ENCODE peak calls at places on chromosome 4, in six cellular contexts. One of them, this sample, is unnamed.

GRCh38 chr4:2820216-2820982 is 23.2 kb upstream of the ADD1 start:
- DNase-seq in H54: no peak
- DNase-seq in stimulated activated CD4-positive, alpha-beta T cell treated with anti-CD3 and anti-CD28 coated beads, Interleukin-12 subunit alpha, Interleukin-12 subunit beta, amount 100 ng/mL, for 4 hours: no peak
- DNase-seq in HuH-7.5: no peak
- DNase-seq in AG04449: no peak
- DNase-seq in T-helper 1 cell: no peak
- DNase-seq in this sample: no peak

GRCh38 chr4:10625130-10625529 is 59.4 kb downstream of the CLNK start:
- DNase-seq in stimulated activated CD4-positive, alpha-beta T cell treated with anti-CD3 and anti-CD28 coated beads, Interleukin-12 subunit alpha, Interleukin-12 subunit beta, amount 100 ng/mL, for 4 hours: no peak
- DNase-seq in H54: no peak
- DNase-seq in AG04449: no peak
- DNase-seq in HuH-7.5: peak; percentile 40
- DNase-seq in T-helper 1 cell: no peak
- DNase-seq in this sample: no peak

GRCh38 chr4:142567620-142568451 is 278.3 kb downstream of the INPP4B start:
- DNase-seq in AG04449: no peak
- DNase-seq in HuH-7.5: no peak
- DNase-seq in T-helper 1 cell: no peak
- DNase-seq in stimulated activated CD4-positive, alpha-beta T cell treated with anti-CD3 and anti-CD28 coated beads, Interleukin-12 subunit alpha, Interleukin-12 subunit beta, amount 100 ng/mL, for 4 hours: no peak
- DNase-seq in H54: no peak
- DNase-seq in this sample: no peak

GRCh38 chr4:123997736-123998449 is 601.3 kb downstream of the SPRY1 start:
- DNase-seq in HuH-7.5: no peak
- DNase-seq in AG04449: no peak
- DNase-seq in stimulated activated CD4-positive, alpha-beta T cell treated with anti-CD3 and anti-CD28 coated beads, Interleukin-12 subunit alpha, Interleukin-12 subunit beta, amount 100 ng/mL, for 4 hours: no peak
- DNase-seq in H54: no peak
- DNase-seq in T-helper 1 cell: no peak
- DNase-seq in this sample: no peak

GRCh38 chr4:13907255-13907751 is 279.8 kb upstream of the BOD1L1 start:
- DNase-seq in AG04449: peak; percentile 98
- DNase-seq in HuH-7.5: no peak
- DNase-seq in stimulated activated CD4-positive, alpha-beta T cell treated with anti-CD3 and anti-CD28 coated beads, Interleukin-12 subunit alpha, Interleukin-12 subunit beta, amount 100 ng/mL, for 4 hours: no peak
- DNase-seq in H54: peak; percentile 41
- DNase-seq in T-helper 1 cell: no peak
- DNase-seq in this sample: no peak

GRCh38 chr4:74335341-74336019 is 27.2 kb downstream of the EPGN start:
- DNase-seq in AG04449: no peak
- DNase-seq in stimulated activated CD4-positive, alpha-beta T cell treated with anti-CD3 and anti-CD28 coated beads, Interleukin-12 subunit alpha, Interleukin-12 subunit beta, amount 100 ng/mL, for 4 hours: no peak
- DNase-seq in H54: no peak
- DNase-seq in HuH-7.5: no peak
- DNase-seq in T-helper 1 cell: no peak
- DNase-seq in this sample: peak; percentile 56

GRCh38 chr4:26321326-26322276 is 787 bp downstream of the RBPJ start:
- DNase-seq in T-helper 1 cell: peak; percentile 7
- DNase-seq in HuH-7.5: peak; percentile 66
- DNase-seq in AG04449: no peak
- DNase-seq in stimulated activated CD4-positive, alpha-beta T cell treated with anti-CD3 and anti-CD28 coated beads, Interleukin-12 subunit alpha, Interleukin-12 subunit beta, amount 100 ng/mL, for 4 hours: peak; percentile 31
- DNase-seq in H54: no peak
- DNase-seq in this sample: peak; percentile 65

GRCh38 chr4:178823673-178824072 is 1381.4 kb upstream of the AGA start:
- DNase-seq in T-helper 1 cell: no peak
- DNase-seq in stimulated activated CD4-positive, alpha-beta T cell treated with anti-CD3 and anti-CD28 coated beads, Interleukin-12 subunit alpha, Interleukin-12 subunit beta, amount 100 ng/mL, for 4 hours: no peak
- DNase-seq in HuH-7.5: no peak
- DNase-seq in AG04449: no peak
- DNase-seq in H54: no peak
- DNase-seq in this sample: no peak

GRCh38 chr4:131638776-131639175 is 1510.3 kb upstream of the PCDH10 start:
- DNase-seq in stimulated activated CD4-positive, alpha-beta T cell treated with anti-CD3 and anti-CD28 coated beads, Interleukin-12 subunit alpha, Interleukin-12 subunit beta, amount 100 ng/mL, for 4 hours: no peak
- DNase-seq in H54: no peak
- DNase-seq in T-helper 1 cell: no peak
- DNase-seq in AG04449: no peak
- DNase-seq in HuH-7.5: no peak
- DNase-seq in this sample: no peak

GRCh38 chr4:16883816-16884215 is 14.6 kb downstream of the LDB2 start:
- DNase-seq in HuH-7.5: no peak
- DNase-seq in H54: no peak
- DNase-seq in T-helper 1 cell: no peak
- DNase-seq in stimulated activated CD4-positive, alpha-beta T cell treated with anti-CD3 and anti-CD28 coated beads, Interleukin-12 subunit alpha, Interleukin-12 subunit beta, amount 100 ng/mL, for 4 hours: no peak
- DNase-seq in AG04449: no peak
- DNase-seq in this sample: no peak

GRCh38 chr4:109155682-109156243 is 146.7 kb downstream of the COL25A1 start:
- DNase-seq in H54: no peak
- DNase-seq in stimulated activated CD4-positive, alpha-beta T cell treated with anti-CD3 and anti-CD28 coated beads, Interleukin-12 subunit alpha, Interleukin-12 subunit beta, amount 100 ng/mL, for 4 hours: no peak
- DNase-seq in AG04449: no peak
- DNase-seq in T-helper 1 cell: no peak
- DNase-seq in HuH-7.5: no peak
- DNase-seq in this sample: no peak

GRCh38 chr4:7614350-7614949 is 179.7 kb upstream of the PSAPL1 start:
- DNase-seq in T-helper 1 cell: no peak
- DNase-seq in stimulated activated CD4-positive, alpha-beta T cell treated with anti-CD3 and anti-CD28 coated beads, Interleukin-12 subunit alpha, Interleukin-12 subunit beta, amount 100 ng/mL, for 4 hours: no peak
- DNase-seq in H54: no peak
- DNase-seq in HuH-7.5: no peak
- DNase-seq in AG04449: no peak
- DNase-seq in this sample: no peak